ENCODE peak calls at places on chromosomes 1 and 21, in four cellular contexts. J is K562, A is H1, H is HepG2. Z is an unnamed sample.
A peak's percentile ranks its signal among the peaks of the same experiment; 100 is the strongest.

GRCh38 chr1:94326329-94326728 is 88.9 kb upstream of the ARHGAP29 start:
- DNase-seq in J (no peak), A (no peak), H (no peak), Z (no peak)

GRCh38 chr1:212915245-212916091 is 34.9 kb upstream of the VASH2 start:
- DNase-seq in J (peak; percentile 70), A (peak; percentile 56), H (peak; percentile 50), Z (peak; percentile 96)

GRCh38 chr1:36534711-36535412 is 52.1 kb upstream of the CSF3R start:
- DNase-seq in J (no peak), A (peak; percentile 28), H (no peak), Z (no peak)

GRCh38 chr1:33876970-33877680 is 13.2 kb downstream of the HMGB4 start:
- DNase-seq in J (no peak), A (no peak), H (no peak), Z (no peak)

GRCh38 chr21:34046917-34047316 is 26.5 kb upstream of the MRPS6 start:
- DNase-seq in J (no peak), A (no peak), H (no peak), Z (no peak)

GRCh38 chr1:111852216-111852615 is 96.5 kb downstream of the DDX20 start:
- DNase-seq in J (no peak), A (no peak), H (no peak), Z (no peak)

GRCh38 chr1:27672750-27673112 is 739 bp upstream of the IFI6 start:
- DNase-seq in J (no peak), A (no peak), H (no peak), Z (no peak)

GRCh38 chr1:8409107-8409506 is 91.2 kb downstream of the SLC45A1 start:
- DNase-seq in J (peak; percentile 53), A (no peak), H (peak; percentile 9), Z (peak; percentile 43)

GRCh38 chr1:36771678-36772284 is 262.5 kb downstream of the GRIK3 start:
- DNase-seq in J (no peak), A (peak; percentile 59), H (no peak), Z (no peak)

GRCh38 chr1:199778324-199778955 is 249.1 kb upstream of the NR5A2 start:
- DNase-seq in J (no peak), A (no peak), H (no peak), Z (no peak)

GRCh38 chr1:10671551-10672375 is 124.7 kb downstream of the CASZ1 start:
- DNase-seq in J (no peak), A (no peak), H (no peak), Z (no peak)

DNA sequence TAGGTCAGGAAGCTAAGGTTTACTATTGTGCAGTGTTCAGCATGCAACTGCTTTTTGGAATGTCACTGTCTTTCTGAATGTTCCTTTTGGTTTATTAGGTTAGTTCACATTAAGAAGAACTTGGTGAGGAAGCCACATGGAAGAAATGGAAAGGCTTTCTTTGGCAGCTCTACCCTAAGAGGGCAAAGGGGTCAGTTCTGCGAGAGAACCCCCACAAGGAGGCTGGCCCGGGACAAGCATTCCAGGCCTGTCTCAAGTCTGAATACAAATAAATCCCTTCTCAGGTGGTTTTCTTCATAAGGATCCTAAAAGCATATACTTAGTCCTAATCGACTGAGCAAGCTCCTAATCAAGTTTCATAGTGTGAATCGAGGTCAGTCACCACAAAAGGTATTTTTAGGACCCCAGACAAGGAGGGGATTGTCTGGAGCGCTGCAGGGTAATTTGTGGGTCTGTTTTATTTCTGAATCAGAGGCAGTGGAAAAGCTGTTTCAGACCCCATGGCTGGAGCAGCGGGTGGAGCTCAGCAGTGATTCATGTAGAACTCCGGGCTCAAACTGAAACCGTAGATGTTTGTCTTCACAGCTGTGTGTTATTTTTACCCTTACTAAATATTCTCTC is 63.3 kb downstream of the ERG start:
- DNase-seq in J (no peak), A (no peak), H (no peak), Z (peak; percentile 8)
- TF ChIP-seq JUN in J (no peak), A (no peak), H (no peak), Z (no peak)

GRCh38 chr1:101652476-101652875 is 344.2 kb downstream of the OLFM3 start:
- DNase-seq in J (no peak), A (no peak), H (no peak), Z (no peak)
- TF ChIP-seq JUN in J (no peak), A (no peak), H (no peak), Z (no peak)

GRCh38 chr1:19637606-19638005 is 6.5 kb upstream of the NBL1 start:
- DNase-seq in J (no peak), A (no peak), H (no peak), Z (no peak)
- TF ChIP-seq JUN in J (no peak), A (no peak), H (no peak), Z (no peak)

GRCh38 chr1:47104816-47105215 is 32.4 kb upstream of the CYP4A22 start:
- DNase-seq in J (no peak), A (no peak), H (no peak), Z (no peak)
- TF ChIP-seq JUN in J (no peak), A (no peak), H (no peak), Z (no peak)

DNA sequence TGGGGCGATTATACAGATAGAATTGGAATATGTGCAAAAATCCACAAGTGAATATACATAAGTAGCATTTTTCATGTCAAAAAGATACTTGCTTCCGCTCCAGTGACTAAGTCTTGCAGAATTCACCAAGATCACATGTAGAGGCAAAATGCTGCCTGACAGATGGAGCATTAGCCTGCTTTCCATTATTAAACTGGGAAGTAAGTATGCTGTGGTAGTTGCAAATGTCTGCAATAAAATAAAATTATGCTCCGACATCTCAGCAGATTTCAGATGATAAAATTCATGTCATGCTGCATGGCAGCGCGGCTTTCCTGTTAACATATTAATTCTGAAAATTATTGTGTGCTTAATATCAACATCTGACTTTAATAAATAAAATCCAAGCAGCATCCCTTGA is 366.3 kb upstream of the ZP4 start:
- DNase-seq in J (no peak), A (no peak), H (no peak), Z (no peak)
- TF ChIP-seq JUN in J (no peak), A (no peak), H (no peak), Z (no peak)

GRCh38 chr1:188169971-188170370 is 1341.2 kb downstream of the PLA2G4A start:
- DNase-seq in J (no peak), A (no peak), H (no peak), Z (no peak)

GRCh38 chr1:188166654-188167053 is 1337.9 kb downstream of the PLA2G4A start:
- DNase-seq in J (no peak), A (no peak), H (no peak), Z (no peak)

GRCh38 chr1:188170446-188170845 is 1341.7 kb downstream of the PLA2G4A start:
- DNase-seq in J (no peak), A (no peak), H (no peak), Z (no peak)

GRCh38 chr1:188170935-188171334 is 1342.2 kb downstream of the PLA2G4A start:
- DNase-seq in J (no peak), A (no peak), H (no peak), Z (no peak)
- TF ChIP-seq JUN in J (no peak), A (no peak), H (no peak), Z (no peak)

GRCh38 chr1:230085178-230085515 is 18.1 kb downstream of the GALNT2 start:
- DNase-seq in J (no peak), A (no peak), H (no peak), Z (peak; percentile 45)
- TF ChIP-seq JUN in J (no peak), A (no peak), H (no peak), Z (no peak)

GRCh38 chr1:246160398-246160797 is 346.7 kb downstream of the SMYD3 start:
- DNase-seq in J (no peak), A (no peak), H (no peak), Z (no peak)

GRCh38 chr1:246160905-246161304 is 346.2 kb downstream of the SMYD3 start:
- DNase-seq in J (no peak), A (no peak), H (no peak), Z (no peak)

GRCh38 chr1:246159290-246160227 is 347.5 kb downstream of the SMYD3 start:
- DNase-seq in J (no peak), A (no peak), H (peak; percentile 17), Z (no peak)

GRCh38 chr1:246162560-246162959 is 344.5 kb downstream of the SMYD3 start:
- DNase-seq in J (no peak), A (no peak), H (no peak), Z (no peak)

DNA sequence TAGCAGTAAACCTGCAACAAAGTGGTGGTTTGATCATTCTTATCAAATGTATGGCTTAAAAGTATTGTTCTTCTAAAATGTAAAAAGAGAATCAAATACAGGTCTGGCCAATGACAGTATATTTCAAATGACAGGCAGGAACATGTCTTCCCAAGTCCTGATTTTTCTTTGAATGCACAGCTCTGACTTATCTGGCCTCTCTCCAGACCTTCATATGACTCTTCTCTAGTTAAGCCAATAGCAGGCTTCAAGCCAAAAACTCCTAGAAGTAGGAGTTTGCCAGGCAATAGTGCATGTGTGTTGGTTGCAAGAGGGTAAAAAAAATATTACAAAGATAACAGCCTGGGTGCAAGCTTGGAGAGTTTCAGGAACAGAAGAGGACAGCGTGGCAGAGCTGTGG is 345.5 kb downstream of the SMYD3 start:
- DNase-seq in J (no peak), A (no peak), H (no peak), Z (no peak)
- TF ChIP-seq JUN in J (no peak), A (no peak), H (no peak), Z (no peak)

GRCh38 chr21:43195131-43196021 is 26.6 kb downstream of the CRYAA start:
- DNase-seq in J (no peak), A (no peak), H (no peak), Z (no peak)

GRCh38 chr21:43192501-43193081 is 23.8 kb downstream of the CRYAA start:
- DNase-seq in J (no peak), A (no peak), H (no peak), Z (no peak)

GRCh38 chr21:43194303-43195130 is 25.7 kb downstream of the CRYAA start:
- DNase-seq in J (no peak), A (no peak), H (peak; percentile 57), Z (no peak)

GRCh38 chr21:43193088-43193650 is 24.4 kb downstream of the CRYAA start:
- DNase-seq in J (no peak), A (no peak), H (no peak), Z (no peak)

DNA sequence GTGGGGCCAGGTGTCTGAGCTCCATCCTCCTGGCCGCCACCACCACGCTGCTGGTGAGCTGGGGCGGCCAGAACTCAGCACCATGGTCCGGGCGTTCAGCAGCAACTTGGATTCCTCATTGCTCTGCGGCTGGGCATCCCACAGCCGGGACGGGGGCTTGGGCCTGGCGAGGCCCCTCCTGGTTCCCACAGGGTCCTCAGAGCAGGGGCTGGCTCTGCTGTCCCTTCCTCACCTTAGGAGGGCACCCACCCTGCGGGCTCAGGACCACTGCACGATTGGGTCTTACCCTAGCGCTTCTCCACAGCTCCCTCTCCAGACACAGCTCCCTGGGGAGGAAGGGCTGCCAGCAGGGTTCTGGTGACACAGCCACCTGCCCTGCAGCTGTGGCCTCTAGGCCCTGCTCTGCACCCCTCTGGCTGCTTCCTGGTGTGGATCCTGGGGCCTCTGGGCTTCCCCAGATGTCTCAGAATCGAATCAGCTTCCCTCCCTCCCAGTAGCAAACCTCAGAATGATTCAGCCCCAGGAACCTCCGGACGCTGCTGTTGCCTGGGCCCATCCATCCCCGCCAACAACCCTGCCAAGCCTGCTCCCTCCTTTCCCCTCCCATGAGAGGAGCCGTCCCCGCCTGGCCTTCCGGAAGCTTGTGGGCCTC is 25.0 kb downstream of the CRYAA start:
- DNase-seq in J (no peak), A (no peak), H (no peak), Z (no peak)
- TF ChIP-seq JUN in J (no peak), A (no peak), H (no peak), Z (no peak)